ENCODE peak calls at places on chromosomes 7 and 10, in nine cellular contexts. One of them, this sample, is unnamed.

GRCh38 chr7:155674556-155674955 is 30.1 kb downstream of the RBM33 start:
- DNase-seq in heart left ventricle: no peak
- DNase-seq in A549: no peak
- DNase-seq in breast epithelium: no peak
- DNase-seq in esophagus squamous epithelium: no peak
- DNase-seq in GM12892: no peak
- DNase-seq in GM12878: no peak
- DNase-seq in erythroblast: no peak
- DNase-seq in ovary: no peak
- DNase-seq in this sample: no peak

GRCh38 chr7:139915864-139916716 is 87.0 kb downstream of the TBXAS1 start:
- DNase-seq in ovary: no peak
- DNase-seq in heart left ventricle: no peak
- DNase-seq in GM12878: peak
- DNase-seq in erythroblast: peak
- DNase-seq in GM12892: peak
- DNase-seq in A549: peak
- DNase-seq in esophagus squamous epithelium: no peak
- DNase-seq in breast epithelium: no peak
- DNase-seq in this sample: peak

GRCh38 chr7:158617737-158618128 is 30.1 kb upstream of the PTPRN2 start:
- DNase-seq in ovary: no peak
- DNase-seq in A549: no peak
- DNase-seq in GM12878: no peak
- DNase-seq in erythroblast: no peak
- DNase-seq in breast epithelium: no peak
- DNase-seq in GM12892: no peak
- DNase-seq in heart left ventricle: no peak
- DNase-seq in esophagus squamous epithelium: no peak
- DNase-seq in this sample: no peak

GRCh38 chr10:114753126-114753525 is 68.5 kb upstream of the FHIP2A start:
- DNase-seq in A549: no peak
- DNase-seq in heart left ventricle: no peak
- DNase-seq in ovary: no peak
- DNase-seq in erythroblast: no peak
- DNase-seq in GM12878: no peak
- DNase-seq in GM12892: no peak
- DNase-seq in esophagus squamous epithelium: no peak
- DNase-seq in breast epithelium: no peak
- DNase-seq in this sample: no peak

GRCh38 chr7:36148422-36149065 is 4.5 kb upstream of the EEPD1 start:
- DNase-seq in erythroblast: no peak
- DNase-seq in heart left ventricle: no peak
- DNase-seq in ovary: no peak
- DNase-seq in A549: no peak
- DNase-seq in GM12878: no peak
- DNase-seq in GM12892: no peak
- DNase-seq in esophagus squamous epithelium: no peak
- DNase-seq in breast epithelium: no peak
- DNase-seq in this sample: no peak

GRCh38 chr10:8588135-8588534 is 533.6 kb downstream of the GATA3 start:
- DNase-seq in A549: no peak
- DNase-seq in GM12892: no peak
- DNase-seq in GM12878: no peak
- DNase-seq in esophagus squamous epithelium: no peak
- DNase-seq in heart left ventricle: no peak
- DNase-seq in breast epithelium: no peak
- DNase-seq in ovary: no peak
- DNase-seq in erythroblast: no peak
- DNase-seq in this sample: no peak

GRCh38 chr10:102208311-102209035 is 17.6 kb upstream of the ELOVL3 start:
- DNase-seq in heart left ventricle: no peak
- DNase-seq in GM12878: no peak
- DNase-seq in ovary: no peak
- DNase-seq in GM12892: no peak
- DNase-seq in esophagus squamous epithelium: no peak
- DNase-seq in erythroblast: no peak
- DNase-seq in breast epithelium: no peak
- DNase-seq in A549: no peak
- DNase-seq in this sample: no peak

GRCh38 chr7:45098983-45099839 is 10.4 kb upstream of the NACAD start:
- DNase-seq in GM12878: no peak
- DNase-seq in erythroblast: no peak
- DNase-seq in A549: no peak
- DNase-seq in ovary: no peak
- DNase-seq in heart left ventricle: no peak
- DNase-seq in GM12892: no peak
- DNase-seq in breast epithelium: no peak
- DNase-seq in esophagus squamous epithelium: no peak
- DNase-seq in this sample: no peak

GRCh38 chr7:34341331-34341730 is 316.7 kb upstream of the NPSR1 start:
- DNase-seq in GM12892: no peak
- DNase-seq in GM12878: no peak
- DNase-seq in A549: no peak
- DNase-seq in heart left ventricle: no peak
- DNase-seq in ovary: no peak
- DNase-seq in esophagus squamous epithelium: no peak
- DNase-seq in breast epithelium: no peak
- DNase-seq in erythroblast: no peak
- DNase-seq in this sample: no peak

GRCh38 chr7:42913591-42913990 is 1.7 kb upstream of the C7orf25 start:
- DNase-seq in heart left ventricle: no peak
- DNase-seq in GM12892: no peak
- DNase-seq in A549: no peak
- DNase-seq in breast epithelium: no peak
- DNase-seq in ovary: no peak
- DNase-seq in GM12878: no peak
- DNase-seq in esophagus squamous epithelium: no peak
- DNase-seq in erythroblast: peak
- DNase-seq in this sample: no peak

GRCh38 chr10:85612833-85613232 is 753.8 kb downstream of the GRID1 start:
- DNase-seq in erythroblast: no peak
- DNase-seq in GM12892: no peak
- DNase-seq in A549: peak
- DNase-seq in esophagus squamous epithelium: no peak
- DNase-seq in ovary: no peak
- DNase-seq in heart left ventricle: no peak
- DNase-seq in GM12878: no peak
- DNase-seq in breast epithelium: no peak
- DNase-seq in this sample: no peak

GRCh38 chr10:131494451-131494850 is 182.9 kb upstream of the TCERG1L start:
- DNase-seq in breast epithelium: no peak
- DNase-seq in ovary: no peak
- DNase-seq in A549: no peak
- DNase-seq in heart left ventricle: no peak
- DNase-seq in GM12878: no peak
- DNase-seq in erythroblast: no peak
- DNase-seq in esophagus squamous epithelium: no peak
- DNase-seq in GM12892: no peak
- DNase-seq in this sample: no peak

GRCh38 chr7:113810108-113810748 is 108.6 kb downstream of the PPP1R3A start:
- DNase-seq in GM12892: no peak
- DNase-seq in breast epithelium: no peak
- DNase-seq in heart left ventricle: no peak
- DNase-seq in esophagus squamous epithelium: no peak
- DNase-seq in erythroblast: no peak
- DNase-seq in ovary: no peak
- DNase-seq in A549: no peak
- DNase-seq in GM12878: no peak
- DNase-seq in this sample: no peak

GRCh38 chr7:80771523-80771922 is 133.1 kb downstream of the CD36 start:
- DNase-seq in GM12878: no peak
- DNase-seq in breast epithelium: no peak
- DNase-seq in ovary: no peak
- DNase-seq in esophagus squamous epithelium: no peak
- DNase-seq in erythroblast: no peak
- DNase-seq in A549: peak
- DNase-seq in heart left ventricle: no peak
- DNase-seq in GM12892: no peak
- DNase-seq in this sample: no peak

GRCh38 chr7:98110249-98111022 is 3.8 kb downstream of the LMTK2 start:
- DNase-seq in esophagus squamous epithelium: no peak
- DNase-seq in erythroblast: peak
- DNase-seq in breast epithelium: no peak
- DNase-seq in heart left ventricle: no peak
- DNase-seq in A549: peak
- DNase-seq in GM12878: no peak
- DNase-seq in ovary: no peak
- DNase-seq in GM12892: no peak
- DNase-seq in this sample: no peak

GRCh38 chr7:134893920-134894319 is 92.4 kb upstream of the AGBL3 start:
- DNase-seq in breast epithelium: no peak
- DNase-seq in heart left ventricle: no peak
- DNase-seq in GM12878: no peak
- DNase-seq in A549: no peak
- DNase-seq in esophagus squamous epithelium: no peak
- DNase-seq in erythroblast: no peak
- DNase-seq in GM12892: no peak
- DNase-seq in ovary: no peak
- DNase-seq in this sample: no peak

GRCh38 chr7:134892002-134892693 is 94.2 kb upstream of the AGBL3 start:
- DNase-seq in heart left ventricle: no peak
- DNase-seq in GM12892: no peak
- DNase-seq in breast epithelium: no peak
- DNase-seq in A549: no peak
- DNase-seq in esophagus squamous epithelium: no peak
- DNase-seq in erythroblast: no peak
- DNase-seq in GM12878: no peak
- DNase-seq in ovary: no peak
- DNase-seq in this sample: no peak

GRCh38 chr7:134892963-134893362 is 93.3 kb upstream of the AGBL3 start:
- DNase-seq in erythroblast: no peak
- DNase-seq in GM12892: no peak
- DNase-seq in A549: no peak
- DNase-seq in breast epithelium: no peak
- DNase-seq in heart left ventricle: no peak
- DNase-seq in GM12878: no peak
- DNase-seq in esophagus squamous epithelium: no peak
- DNase-seq in ovary: no peak
- DNase-seq in this sample: no peak

GRCh38 chr7:134890246-134891240 is 95.8 kb upstream of the AGBL3 start:
- DNase-seq in A549: peak
- DNase-seq in ovary: peak
- DNase-seq in erythroblast: no peak
- DNase-seq in breast epithelium: no peak
- DNase-seq in esophagus squamous epithelium: no peak
- DNase-seq in GM12892: no peak
- DNase-seq in GM12878: no peak
- DNase-seq in heart left ventricle: no peak
- DNase-seq in this sample: no peak

GRCh38 chr7:134891262-134892001 is 94.9 kb upstream of the AGBL3 start:
- DNase-seq in GM12892: no peak
- DNase-seq in heart left ventricle: peak
- DNase-seq in ovary: peak
- DNase-seq in breast epithelium: peak
- DNase-seq in GM12878: no peak
- DNase-seq in erythroblast: peak
- DNase-seq in A549: peak
- DNase-seq in esophagus squamous epithelium: no peak
- DNase-seq in this sample: peak
- TF ChIP-seq POLR2A in GM12892: no peak
- TF ChIP-seq POLR2A in heart left ventricle: no peak
- TF ChIP-seq POLR2A in ovary: peak
- TF ChIP-seq POLR2A in breast epithelium: no peak
- TF ChIP-seq POLR2A in GM12878: no peak
- TF ChIP-seq POLR2A in erythroblast: no peak
- TF ChIP-seq POLR2A in A549: peak
- TF ChIP-seq POLR2A in esophagus squamous epithelium: no peak
- TF ChIP-seq POLR2A in this sample: peak

DNA sequence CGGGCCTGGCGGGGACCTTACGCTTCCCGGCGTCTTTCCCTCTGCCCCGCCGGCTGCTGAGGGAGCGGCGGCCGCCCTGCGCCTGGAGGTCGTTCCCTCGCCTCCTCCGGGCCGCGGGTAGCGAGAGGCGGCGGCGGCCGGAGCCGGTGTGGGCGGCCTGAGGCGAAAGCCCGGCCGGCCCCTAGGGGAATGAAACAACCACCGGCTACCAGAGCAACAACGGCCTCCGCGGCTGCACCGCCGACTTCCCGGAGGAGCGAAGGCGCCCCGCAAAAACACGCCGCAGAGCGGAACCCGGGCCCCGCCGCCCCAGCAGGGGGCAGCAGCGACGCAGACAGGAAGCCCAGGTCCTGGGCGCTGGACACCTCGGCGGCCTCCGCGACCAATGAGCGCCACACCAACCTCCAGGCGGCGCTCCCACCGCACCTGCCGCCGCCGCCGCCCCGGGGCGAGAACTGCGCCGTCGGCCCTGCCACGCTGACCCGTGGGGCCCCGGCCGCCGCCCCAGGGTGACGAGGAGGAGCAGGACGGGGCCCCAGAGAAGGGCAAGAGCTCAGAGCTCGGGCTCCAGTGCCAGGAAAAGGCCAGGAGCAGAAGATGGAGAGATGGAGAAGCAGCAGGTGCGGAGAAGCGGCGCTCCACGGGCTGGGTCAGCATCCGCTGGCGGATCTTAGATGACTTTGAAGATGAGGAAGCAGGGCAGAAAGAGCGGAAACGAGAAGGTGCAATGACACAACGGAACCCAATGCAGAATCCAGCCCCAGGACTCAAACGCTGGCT is 10.4 kb upstream of the ACSM6 start:
- DNase-seq in ovary: peak
- DNase-seq in A549: peak
- DNase-seq in GM12878: peak
- DNase-seq in erythroblast: peak
- DNase-seq in esophagus squamous epithelium: peak
- DNase-seq in GM12892: peak
- DNase-seq in breast epithelium: peak
- DNase-seq in heart left ventricle: peak
- DNase-seq in this sample: peak
- TF ChIP-seq POLR2A in ovary: no peak
- TF ChIP-seq POLR2A in A549: peak
- TF ChIP-seq POLR2A in GM12878: peak
- TF ChIP-seq POLR2A in erythroblast: peak
- TF ChIP-seq POLR2A in esophagus squamous epithelium: no peak
- TF ChIP-seq POLR2A in GM12892: peak
- TF ChIP-seq POLR2A in breast epithelium: no peak
- TF ChIP-seq POLR2A in heart left ventricle: no peak
- TF ChIP-seq POLR2A in this sample: peak

DNA sequence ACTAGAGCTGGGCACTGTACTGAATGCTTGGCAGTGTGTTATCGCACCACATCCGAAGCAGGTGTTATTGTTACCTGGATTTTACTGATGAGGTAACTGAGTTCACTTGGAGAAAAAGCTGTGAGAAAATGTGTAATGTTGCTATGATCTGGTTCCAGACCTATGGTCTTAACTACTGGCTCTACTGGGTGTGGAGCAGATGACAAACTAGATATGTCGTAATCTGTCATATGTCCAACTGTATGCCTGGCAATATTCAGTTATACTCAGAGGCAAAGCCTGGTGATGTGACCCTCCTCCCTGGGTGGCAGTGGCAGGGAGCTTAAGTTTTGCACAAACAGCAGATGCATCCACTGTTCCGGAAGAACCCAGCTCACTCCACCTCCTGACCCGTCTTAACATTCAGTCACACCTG is 23.5 kb downstream of the SCD start:
- DNase-seq in heart left ventricle: no peak
- DNase-seq in A549: peak
- DNase-seq in erythroblast: peak
- DNase-seq in GM12878: no peak
- DNase-seq in breast epithelium: no peak
- DNase-seq in esophagus squamous epithelium: no peak
- DNase-seq in GM12892: no peak
- DNase-seq in ovary: no peak
- DNase-seq in this sample: no peak
- TF ChIP-seq POLR2A in heart left ventricle: no peak
- TF ChIP-seq POLR2A in A549: no peak
- TF ChIP-seq POLR2A in erythroblast: peak
- TF ChIP-seq POLR2A in GM12878: no peak
- TF ChIP-seq POLR2A in breast epithelium: no peak
- TF ChIP-seq POLR2A in esophagus squamous epithelium: no peak
- TF ChIP-seq POLR2A in GM12892: no peak
- TF ChIP-seq POLR2A in ovary: no peak
- TF ChIP-seq POLR2A in this sample: no peak

GRCh38 chr7:129170373-129171021 is 17.9 kb upstream of the SMO start:
- DNase-seq in esophagus squamous epithelium: no peak
- DNase-seq in GM12892: no peak
- DNase-seq in erythroblast: no peak
- DNase-seq in A549: no peak
- DNase-seq in GM12878: no peak
- DNase-seq in ovary: no peak
- DNase-seq in breast epithelium: no peak
- DNase-seq in heart left ventricle: no peak
- DNase-seq in this sample: no peak
- TF ChIP-seq POLR2A in esophagus squamous epithelium: no peak
- TF ChIP-seq POLR2A in GM12892: no peak
- TF ChIP-seq POLR2A in erythroblast: no peak
- TF ChIP-seq POLR2A in A549: no peak
- TF ChIP-seq POLR2A in GM12878: no peak
- TF ChIP-seq POLR2A in ovary: no peak
- TF ChIP-seq POLR2A in breast epithelium: no peak
- TF ChIP-seq POLR2A in heart left ventricle: no peak
- TF ChIP-seq POLR2A in this sample: no peak

This sample was measured in H54.